ENCODE peak calls at places on chromosomes 7 and 10, in seven cellular contexts. R, E, C, Q, D, T and H are unnamed samples.

GRCh38 chr10:28360175-28360574 is 57.3 kb upstream of the MPP7 start:
- DNase-seq in R (no peak), E (no peak), C (no peak), Q (no peak), D (no peak), T (no peak), H (no peak)

GRCh38 chr7:229184-229964 is 37.0 kb downstream of the FAM20C start:
- DNase-seq in R (no peak), E (peak), C (peak), Q (peak), D (peak), T (peak), H (peak)

GRCh38 chr7:24965831-24966708 is 13.9 kb downstream of the OSBPL3 start:
- DNase-seq in R (peak), E (no peak), C (no peak), Q (peak), D (no peak), T (no peak), H (no peak)

GRCh38 chr7:91784469-91784868 is 96.0 kb downstream of the MTERF1 start:
- DNase-seq in R (no peak), E (peak), C (no peak), Q (no peak), D (no peak), T (no peak), H (no peak)

GRCh38 chr7:139777948-139778841 is at the start of gene HIPK2:
- DNase-seq in R (peak), E (peak), C (peak), Q (peak), D (peak), T (peak), H (peak)

GRCh38 chr10:125231116-125231812 is 70.9 kb upstream of the CTBP2 start:
- DNase-seq in R (no peak), E (peak), C (no peak), Q (no peak), D (no peak), T (no peak), H (no peak)

GRCh38 chr7:127251458-127252379 is 1.0 kb downstream of the GRM8 start:
- DNase-seq in R (no peak), E (no peak), C (no peak), Q (no peak), D (no peak), T (no peak), H (no peak)

GRCh38 chr7:36658603-36659516 is 65.4 kb downstream of the AOAH start:
- DNase-seq in R (no peak), E (peak), C (peak), Q (no peak), D (no peak), T (no peak), H (no peak)

GRCh38 chr7:46747222-46747621 is 826.1 kb upstream of the IGFBP3 start:
- DNase-seq in R (no peak), E (no peak), C (no peak), Q (no peak), D (no peak), T (no peak), H (no peak)

GRCh38 chr7:134885967-134886352 is 100.3 kb upstream of the AGBL3 start:
- DNase-seq in R (peak), E (peak), C (no peak), Q (no peak), D (no peak), T (no peak), H (no peak)

GRCh38 chr7:16999541-17000266 is 117.9 kb upstream of the AGR3 start:
- DNase-seq in R (peak), E (no peak), C (no peak), Q (no peak), D (no peak), T (no peak), H (no peak)

GRCh38 chr7:122626785-122627184 is 72.1 kb downstream of the RNF133 start:
- DNase-seq in R (no peak), E (no peak), C (no peak), Q (no peak), D (no peak), T (no peak), H (no peak)

GRCh38 chr10:95280637-95281036 is 10.2 kb downstream of the PDLIM1 start:
- DNase-seq in R (no peak), E (no peak), C (no peak), Q (no peak), D (no peak), T (no peak), H (no peak)

GRCh38 chr10:95278061-95278988 is 12.5 kb downstream of the PDLIM1 start:
- DNase-seq in R (no peak), E (peak), C (no peak), Q (no peak), D (no peak), T (no peak), H (no peak)

GRCh38 chr10:95279042-95279820 is 11.6 kb downstream of the PDLIM1 start:
- DNase-seq in R (no peak), E (no peak), C (no peak), Q (no peak), D (no peak), T (no peak), H (no peak)

GRCh38 chr10:95282115-95282514 is 8.7 kb downstream of the PDLIM1 start:
- DNase-seq in R (no peak), E (no peak), C (no peak), Q (no peak), D (no peak), T (no peak), H (no peak)

DNA sequence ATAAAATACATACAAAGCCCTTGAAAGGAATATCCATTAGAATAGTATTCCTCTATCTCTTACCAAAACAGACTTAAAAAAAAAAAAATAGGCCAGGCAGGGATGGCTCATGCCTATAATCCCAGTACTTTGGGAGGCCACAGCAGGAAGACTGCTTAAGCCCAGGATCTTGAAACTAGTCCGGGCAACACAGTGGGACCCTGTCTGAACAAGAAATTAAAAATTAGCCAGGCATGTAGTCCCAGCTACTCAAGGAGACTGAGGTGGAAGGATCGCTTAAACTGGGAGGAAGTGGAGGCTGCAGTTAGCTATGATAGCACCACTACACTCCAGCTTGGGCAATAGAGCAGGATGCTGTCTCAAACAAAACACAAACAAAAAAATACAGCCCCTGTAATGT is 9.6 kb downstream of the PDLIM1 start:
- DNase-seq in R (no peak), E (no peak), C (no peak), Q (no peak), D (no peak), T (no peak), H (no peak)
- H3K4me3 ChIP-seq in R (no peak), E (no peak), C (no peak), Q (no peak), D (no peak), T (no peak), H (no peak)

GRCh38 chr10:97427571-97428179 is 1.7 kb downstream of the PGAM1 start:
- DNase-seq in R (no peak), E (no peak), C (no peak), Q (no peak), D (no peak), T (no peak), H (no peak)
- H3K4me3 ChIP-seq in R (peak), E (peak), C (peak), Q (peak), D (peak), T (peak), H (peak)

DNA sequence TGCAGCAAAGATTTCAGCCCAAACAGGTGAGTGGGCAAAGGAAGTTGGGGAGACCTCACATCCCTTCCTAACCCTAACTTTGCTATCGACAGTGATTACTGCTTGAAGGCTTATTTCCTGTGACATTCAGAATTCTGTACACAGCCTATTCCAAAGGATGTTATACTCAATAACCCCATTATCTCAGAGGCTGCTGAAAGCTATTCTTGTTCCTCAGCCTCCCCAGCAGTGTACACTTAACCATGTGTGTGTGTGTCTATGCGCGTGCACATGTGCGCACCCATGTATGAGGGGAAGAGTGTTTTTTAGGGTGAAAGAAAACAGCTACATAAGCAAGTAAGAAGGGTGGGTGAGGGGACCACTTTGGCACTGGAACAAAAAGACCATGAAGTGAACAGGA is 90.4 kb upstream of the KCNIP2 start:
- DNase-seq in R (no peak), E (no peak), C (no peak), Q (no peak), D (no peak), T (no peak), H (no peak)
- H3K4me3 ChIP-seq in R (no peak), E (no peak), C (no peak), Q (no peak), D (no peak), T (no peak), H (no peak)

GRCh38 chr10:119024882-119025281 is 4.6 kb upstream of the NANOS1 start:
- DNase-seq in R (no peak), E (no peak), C (no peak), Q (no peak), D (no peak), T (no peak), H (no peak)

GRCh38 chr10:119023553-119023868 is 6.0 kb upstream of the NANOS1 start:
- DNase-seq in R (no peak), E (no peak), C (no peak), Q (no peak), D (peak), T (no peak), H (no peak)

GRCh38 chr10:119025336-119025735 is 4.2 kb upstream of the NANOS1 start:
- DNase-seq in R (no peak), E (no peak), C (peak), Q (peak), D (peak), T (peak), H (peak)

GRCh38 chr10:119022846-119023552 is 6.5 kb upstream of the NANOS1 start:
- DNase-seq in R (no peak), E (no peak), C (no peak), Q (no peak), D (peak), T (no peak), H (no peak)

GRCh38 chr10:119020627-119020946 is 8.9 kb upstream of the NANOS1 start:
- DNase-seq in R (no peak), E (no peak), C (no peak), Q (no peak), D (peak), T (no peak), H (no peak)
- H3K4me3 ChIP-seq in R (no peak), E (no peak), C (no peak), Q (no peak), D (no peak), T (no peak), H (no peak)

GRCh38 chr7:4712371-4713182 is 30.5 kb downstream of the FOXK1 start:
- DNase-seq in R (peak), E (no peak), C (no peak), Q (no peak), D (no peak), T (no peak), H (no peak)

GRCh38 chr7:4714161-4714700 is 32.1 kb downstream of the FOXK1 start:
- DNase-seq in R (no peak), E (no peak), C (no peak), Q (no peak), D (no peak), T (no peak), H (no peak)

GRCh38 chr7:4711634-4712033 is 29.5 kb downstream of the FOXK1 start:
- DNase-seq in R (no peak), E (no peak), C (no peak), Q (no peak), D (no peak), T (no peak), H (no peak)

GRCh38 chr7:4714767-4715384 is 32.8 kb downstream of the FOXK1 start:
- DNase-seq in R (peak), E (no peak), C (no peak), Q (no peak), D (no peak), T (no peak), H (no peak)

GRCh38 chr7:4713183-4713784 is 31.2 kb downstream of the FOXK1 start:
- DNase-seq in R (peak), E (no peak), C (no peak), Q (no peak), D (no peak), T (no peak), H (no peak)
- H3K4me3 ChIP-seq in R (no peak), E (no peak), C (peak), Q (no peak), D (no peak), T (no peak), H (no peak)